ENCODE peak calls at places on chromosomes 16 and 17, in seven cellular contexts. K is activated naive CD8-positive, alpha-beta T cell treated with anti-CD3 and anti-CD28 coated beads for 36 hours; H is sciatic nerve; W is GM04504; T is GDM1; Q is GM12891; O is AG09319. M is an unnamed sample.

GRCh38 chr16:11884035-11884434 is 31.7 kb downstream of the GSPT1 start:
- DNase-seq in K (no peak), H (no peak), W (no peak), T (no peak), Q (no peak), O (no peak), M (no peak)

GRCh38 chr16:1524366-1524765 is 9.1 kb upstream of the TMEM204 start:
- DNase-seq in K (no peak), H (no peak), W (no peak), T (no peak), Q (no peak), O (no peak), M (no peak)

GRCh38 chr16:20216818-20217217 is 110.5 kb downstream of the GP2 start:
- DNase-seq in K (no peak), H (no peak), W (no peak), T (no peak), Q (no peak), O (no peak), M (no peak)

GRCh38 chr17:61139219-61139618 is 260.4 kb upstream of the TBX2 start:
- DNase-seq in K (peak), H (no peak), W (peak), T (peak), Q (peak), O (peak), M (peak)

GRCh38 chr16:46620265-46621005 is 744 bp downstream of the SHCBP1 start:
- DNase-seq in K (no peak), H (no peak), W (no peak), T (peak), Q (no peak), O (no peak), M (peak)

GRCh38 chr17:11712445-11712844 is 114.2 kb downstream of the DNAH9 start:
- DNase-seq in K (no peak), H (no peak), W (no peak), T (no peak), Q (no peak), O (no peak), M (no peak)

GRCh38 chr16:83699817-83700216 is 108.0 kb upstream of the HSBP1 start:
- DNase-seq in K (no peak), H (no peak), W (no peak), T (no peak), Q (no peak), O (no peak), M (no peak)

GRCh38 chr17:14301761-14302401 is 1.0 kb downstream of the HS3ST3B1 start:
- DNase-seq in K (peak), H (no peak), W (no peak), T (no peak), Q (no peak), O (no peak), M (no peak)

GRCh38 chr16:77833906-77834599 is 45.7 kb downstream of the VAT1L start:
- DNase-seq in K (no peak), H (no peak), W (peak), T (no peak), Q (no peak), O (no peak), M (no peak)

GRCh38 chr17:33506889-33507650 is 214.0 kb upstream of the ASIC2 start:
- DNase-seq in K (no peak), H (no peak), W (no peak), T (no peak), Q (no peak), O (no peak), M (no peak)

GRCh38 chr16:67284699-67285646 is 5.6 kb downstream of the PLEKHG4 start:
- DNase-seq in K (no peak), H (no peak), W (no peak), T (no peak), Q (peak), O (no peak), M (no peak)

GRCh38 chr16:75566889-75567255 is 693 bp downstream of the GABARAPL2 start:
- DNase-seq in K (peak), H (no peak), W (no peak), T (no peak), Q (no peak), O (no peak), M (no peak)

GRCh38 chr17:10729334-10730193 is at the start of gene TMEM220:
- DNase-seq in K (peak), H (peak), W (peak), T (no peak), Q (peak), O (peak), M (peak)

GRCh38 chr16:88901718-88902337 is 35.4 kb upstream of the PABPN1L start:
- DNase-seq in K (no peak), H (no peak), W (no peak), T (no peak), Q (no peak), O (no peak), M (no peak)

GRCh38 chr17:60151355-60151754 is 1.6 kb downstream of the CA4 start:
- DNase-seq in K (no peak), H (no peak), W (no peak), T (no peak), Q (no peak), O (no peak), M (no peak)

GRCh38 chr16:79053577-79053976 is 547.0 kb downstream of the MAF start:
- DNase-seq in K (no peak), H (no peak), W (no peak), T (no peak), Q (no peak), O (no peak), M (no peak)

GRCh38 chr17:65057520-65058075 is 1.1 kb upstream of the GNA13 start:
- DNase-seq in K (no peak), H (peak), W (no peak), T (no peak), Q (no peak), O (no peak), M (no peak)

GRCh38 chr17:30000001-30000754 is 58.7 kb downstream of the EFCAB5 start:
- DNase-seq in K (no peak), H (no peak), W (no peak), T (no peak), Q (no peak), O (no peak), M (no peak)

GRCh38 chr16:84819644-84820304 is at the start of gene CRISPLD2:
- DNase-seq in K (peak), H (peak), W (no peak), T (peak), Q (peak), O (peak), M (peak)

GRCh38 chr16:11076259-11077018 is 132.1 kb downstream of the CLEC16A start:
- DNase-seq in K (peak), H (no peak), W (no peak), T (no peak), Q (peak), O (no peak), M (peak)

GRCh38 chr17:64326420-64327054 is 63.5 kb upstream of the TEX2 start:
- DNase-seq in K (no peak), H (peak), W (no peak), T (no peak), Q (no peak), O (peak), M (no peak)

GRCh38 chr17:75901727-75902126 is 3.0 kb downstream of the MRPL38 start:
- DNase-seq in K (no peak), H (no peak), W (no peak), T (no peak), Q (no peak), O (no peak), M (no peak)

GRCh38 chr16:85844786-85845185 is 45.3 kb downstream of the COX4I1 start:
- DNase-seq in K (no peak), H (peak), W (no peak), T (no peak), Q (no peak), O (no peak), M (no peak)

GRCh38 chr16:89412811-89413210 is 77.5 kb downstream of the ANKRD11 start:
- DNase-seq in K (no peak), H (no peak), W (no peak), T (no peak), Q (no peak), O (no peak), M (no peak)

GRCh38 chr16:9061358-9061813 is 30.1 kb upstream of the HAPSTR1 start:
- DNase-seq in K (no peak), H (no peak), W (no peak), T (no peak), Q (no peak), O (no peak), M (no peak)

GRCh38 chr16:87963400-87963799 is 12.2 kb downstream of the BANP start:
- DNase-seq in K (peak), H (no peak), W (peak), T (no peak), Q (no peak), O (no peak), M (no peak)

GRCh38 chr17:73474370-73474988 is 162.7 kb upstream of the CDC42EP4 start:
- DNase-seq in K (peak), H (peak), W (peak), T (no peak), Q (no peak), O (no peak), M (no peak)

GRCh38 chr16:21184834-21185233 is 26.4 kb downstream of the LDAF1 start:
- DNase-seq in K (peak), H (no peak), W (no peak), T (no peak), Q (no peak), O (no peak), M (no peak)

GRCh38 chr16:4059969-4060368 is 56.3 kb downstream of the ADCY9 start:
- DNase-seq in K (no peak), H (no peak), W (no peak), T (no peak), Q (no peak), O (no peak), M (no peak)

GRCh38 chr17:42529054-42529453 is 7.0 kb upstream of the NAGLU start:
- DNase-seq in K (no peak), H (no peak), W (no peak), T (no peak), Q (no peak), O (no peak), M (no peak)

M was measured in GM12892.